ENCODE peak calls at places on chromosome 15, in eight cellular contexts. P, J, M, D, I, E, V and N are unnamed samples.

GRCh38 chr15:69465253-69465652 is 12.6 kb downstream of the RPLP1 start:
- DNase-seq in P (no peak), J (no peak), M (no peak), D (no peak), I (no peak), E (no peak), V (no peak), N (no peak)

GRCh38 chr15:61994216-61994615 is 66.0 kb downstream of the VPS13C start:
- DNase-seq in P (no peak), J (no peak), M (no peak), D (no peak), I (no peak), E (no peak), V (no peak), N (no peak)

GRCh38 chr15:62647195-62647865 is 395.2 kb upstream of the TPM1 start:
- DNase-seq in P (no peak), J (no peak), M (no peak), D (no peak), I (no peak), E (no peak), V (no peak), N (no peak)

GRCh38 chr15:63981596-63982320 is 64.5 kb downstream of the DAPK2 start:
- DNase-seq in P (no peak), J (no peak), M (no peak), D (no peak), I (no peak), E (no peak), V (no peak), N (peak; percentile 41)

GRCh38 chr15:40075298-40076044 is 33.2 kb downstream of the BMF start:
- DNase-seq in P (no peak), J (no peak), M (no peak), D (no peak), I (no peak), E (no peak), V (no peak), N (no peak)

GRCh38 chr15:89017370-89018066 is 70.7 kb upstream of the ABHD2 start:
- DNase-seq in P (peak; percentile 71), J (peak; percentile 34), M (no peak), D (peak; percentile 80), I (peak; percentile 92), E (peak; percentile 89), V (peak; percentile 69), N (peak; percentile 95)

GRCh38 chr15:91022075-91022831 is at the start of gene VPS33B:
- DNase-seq in P (peak; percentile 52), J (peak; percentile 78), M (peak; percentile 45), D (peak; percentile 54), I (peak; percentile 87), E (peak; percentile 80), V (peak; percentile 80), N (peak; percentile 81)

GRCh38 chr15:76502678-76503077 is 166.1 kb downstream of the ISL2 start:
- DNase-seq in P (no peak), J (no peak), M (no peak), D (no peak), I (no peak), E (no peak), V (no peak), N (no peak)

GRCh38 chr15:65996901-65997300 is 127.6 kb downstream of the RAB11A start:
- DNase-seq in P (no peak), J (no peak), M (no peak), D (no peak), I (no peak), E (no peak), V (no peak), N (no peak)

GRCh38 chr15:87267798-87268197 is 988.7 kb downstream of the NTRK3 start:
- DNase-seq in P (no peak), J (no peak), M (no peak), D (no peak), I (no peak), E (no peak), V (no peak), N (no peak)

GRCh38 chr15:95850837-95851236 is 479.7 kb upstream of the NR2F2 start:
- DNase-seq in P (no peak), J (no peak), M (no peak), D (no peak), I (no peak), E (no peak), V (no peak), N (no peak)

GRCh38 chr15:73387507-73388255 is 18.9 kb upstream of the HCN4 start:
- DNase-seq in P (no peak), J (no peak), M (no peak), D (no peak), I (no peak), E (no peak), V (no peak), N (peak; percentile 22)

GRCh38 chr15:38217181-38217580 is 35.5 kb upstream of the SPRED1 start:
- DNase-seq in P (no peak), J (no peak), M (no peak), D (no peak), I (no peak), E (no peak), V (no peak), N (no peak)

GRCh38 chr15:92880796-92881569 is 19.1 kb upstream of the CHD2 start:
- DNase-seq in P (no peak), J (no peak), M (no peak), D (no peak), I (no peak), E (no peak), V (no peak), N (no peak)

GRCh38 chr15:73818308-73818985 is 54.9 kb upstream of the TBC1D21 start:
- DNase-seq in P (no peak), J (no peak), M (no peak), D (no peak), I (no peak), E (no peak), V (no peak), N (no peak)

GRCh38 chr15:70100495-70101331 is 3.0 kb upstream of the TLE3 start:
- DNase-seq in P (peak; percentile 52), J (no peak), M (no peak), D (peak; percentile 46), I (peak; percentile 78), E (peak; percentile 42), V (peak; percentile 83), N (peak; percentile 82)

GRCh38 chr15:40006003-40006402 is 33.0 kb downstream of the SRP14 start:
- DNase-seq in P (no peak), J (no peak), M (no peak), D (no peak), I (no peak), E (no peak), V (no peak), N (no peak)

GRCh38 chr15:47750030-47750739 is 32.9 kb downstream of the SEMA6D start:
- DNase-seq in P (no peak), J (no peak), M (no peak), D (no peak), I (no peak), E (no peak), V (no peak), N (no peak)

GRCh38 chr15:51341366-51342248 is at the start of gene GLDN:
- DNase-seq in P (no peak), J (peak; percentile 53), M (no peak), D (no peak), I (no peak), E (peak; percentile 6), V (peak; percentile 19), N (peak; percentile 90)

GRCh38 chr15:34889486-34889885 is 80.1 kb downstream of the AQR start:
- DNase-seq in P (no peak), J (no peak), M (no peak), D (no peak), I (no peak), E (no peak), V (no peak), N (no peak)

GRCh38 chr15:91852741-91853500 is 587 bp upstream of the SLCO3A1 start:
- DNase-seq in P (peak; percentile 62), J (peak; percentile 87), M (peak; percentile 51), D (peak; percentile 60), I (peak; percentile 75), E (peak; percentile 73), V (peak; percentile 49), N (peak; percentile 86)

GRCh38 chr15:70047386-70048195 is 50.1 kb downstream of the TLE3 start:
- DNase-seq in P (no peak), J (no peak), M (no peak), D (no peak), I (no peak), E (no peak), V (no peak), N (no peak)

GRCh38 chr15:64356443-64357040 is 569 bp upstream of the CSNK1G1 start:
- DNase-seq in P (no peak), J (no peak), M (no peak), D (no peak), I (no peak), E (no peak), V (no peak), N (no peak)

GRCh38 chr15:29925227-29926082 is 103.2 kb upstream of the TJP1 start:
- DNase-seq in P (peak; percentile 24), J (no peak), M (no peak), D (no peak), I (peak; percentile 63), E (peak; percentile 66), V (no peak), N (no peak)

GRCh38 chr15:85044894-85045293 is 63.2 kb downstream of the PDE8A start:
- DNase-seq in P (no peak), J (no peak), M (no peak), D (no peak), I (no peak), E (no peak), V (no peak), N (no peak)

GRCh38 chr15:44157679-44158078 is 37.4 kb downstream of the FRMD5 start:
- DNase-seq in P (no peak), J (no peak), M (no peak), D (no peak), I (no peak), E (no peak), V (no peak), N (no peak)

GRCh38 chr15:80730395-80730794 is 35.3 kb downstream of the ABHD17C start:
- DNase-seq in P (no peak), J (no peak), M (no peak), D (no peak), I (no peak), E (no peak), V (no peak), N (no peak)

GRCh38 chr15:58043192-58043903 is 22.2 kb downstream of the ALDH1A2 start:
- DNase-seq in P (no peak), J (no peak), M (peak; percentile 10), D (no peak), I (peak; percentile 65), E (no peak), V (peak; percentile 33), N (no peak)

GRCh38 chr15:55789066-55789660 is 46.2 kb upstream of the PRTG start:
- DNase-seq in P (peak; percentile 41), J (no peak), M (no peak), D (peak; percentile 5), I (peak; percentile 74), E (peak; percentile 32), V (peak; percentile 13), N (no peak)

GRCh38 chr15:93035953-93036810 is 52.8 kb downstream of the RGMA start:
- DNase-seq in P (no peak), J (no peak), M (no peak), D (no peak), I (peak; percentile 63), E (peak; percentile 81), V (peak; percentile 53), N (peak; percentile 76)

GRCh38 chr15:92043283-92043682 is 189.8 kb downstream of the SLCO3A1 start:
- DNase-seq in P (no peak), J (no peak), M (no peak), D (no peak), I (no peak), E (no peak), V (no peak), N (no peak)

GRCh38 chr15:66287461-66288055 is 5.8 kb upstream of the DIS3L start:
- DNase-seq in P (no peak), J (no peak), M (no peak), D (no peak), I (no peak), E (peak; percentile 36), V (peak; percentile 44), N (no peak)